ENCODE peak calls at places on chromosomes 3 and 15, in four cellular contexts. Q is H54; K is A549; P is activated CD8-positive, alpha-beta memory T cell treated with anti-CD3 and anti-CD28 coated beads, Interleukin-2, amount 50 U/mL, for 48 hours. O is an unnamed sample.

GRCh38 chr15:70715840-70716510 is 47.4 kb downstream of the UACA start:
- DNase-seq in Q (no peak), K (no peak), P (no peak), O (no peak)

GRCh38 chr3:89571707-89572106 is 464.3 kb downstream of the EPHA3 start:
- DNase-seq in Q (no peak), K (no peak), P (no peak), O (no peak)

GRCh38 chr15:79133309-79133708 is 42.7 kb upstream of the RASGRF1 start:
- DNase-seq in Q (no peak), K (no peak), P (no peak), O (no peak)

GRCh38 chr3:133568294-133569014 is 5.0 kb upstream of the CDV3 start:
- DNase-seq in Q (peak), K (peak), P (no peak), O (no peak)

GRCh38 chr3:136644200-136644599 is 108.0 kb downstream of the STAG1 start:
- DNase-seq in Q (no peak), K (no peak), P (no peak), O (no peak)

GRCh38 chr3:157418104-157418503 is 18.5 kb upstream of the PTX3 start:
- DNase-seq in Q (no peak), K (no peak), P (no peak), O (no peak)

GRCh38 chr3:28171962-28172361 is 69.5 kb upstream of the CMC1 start:
- DNase-seq in Q (no peak), K (no peak), P (no peak), O (no peak)

GRCh38 chr3:46736006-46736872 is 18.6 kb upstream of the PRSS50 start:
- DNase-seq in Q (no peak), K (no peak), P (no peak), O (no peak)

GRCh38 chr15:41024880-41025279 is 71.6 kb downstream of the CHAC1 start:
- DNase-seq in Q (no peak), K (no peak), P (no peak), O (no peak)

GRCh38 chr15:84992157-84992940 is 10.7 kb downstream of the PDE8A start:
- DNase-seq in Q (peak), K (peak), P (no peak), O (no peak)

GRCh38 chr3:18111702-18112311 is 313.3 kb downstream of the SATB1 start:
- DNase-seq in Q (peak), K (no peak), P (no peak), O (no peak)

GRCh38 chr3:72343078-72343477 is 505.2 kb downstream of the SHQ1 start:
- DNase-seq in Q (peak), K (no peak), P (no peak), O (no peak)

GRCh38 chr3:104779324-104779723 is 587.4 kb upstream of the ALCAM start:
- DNase-seq in Q (no peak), K (no peak), P (no peak), O (no peak)

GRCh38 chr3:13028010-13028821 is 45.0 kb downstream of the IQSEC1 start:
- DNase-seq in Q (no peak), K (no peak), P (no peak), O (no peak)

GRCh38 chr15:61367953-61368352 is 138.9 kb upstream of the RORA start:
- DNase-seq in Q (no peak), K (no peak), P (no peak), O (no peak)

GRCh38 chr3:192641911-192642310 is 85.4 kb downstream of the FGF12 start:
- DNase-seq in Q (no peak), K (no peak), P (no peak), O (no peak)

GRCh38 chr3:40307176-40307575 is 2.3 kb upstream of the EIF1B start:
- DNase-seq in Q (no peak), K (no peak), P (no peak), O (no peak)